ENCODE peak calls at places on chromosome 16, in ten cellular contexts. One of them, this sample, is unnamed.

GRCh38 chr16:727291-727977 is 528 bp downstream of the HAGHL start:
- DNase-seq in adrenal gland: no peak
- DNase-seq in A549: no peak
- DNase-seq in foreskin fibroblast: no peak
- DNase-seq in mucosa of descending colon: no peak
- DNase-seq in dorsolateral prefrontal cortex: no peak
- DNase-seq in cardiac muscle cell: no peak
- DNase-seq in psoas muscle: no peak
- DNase-seq in fibroblast of lung: no peak
- DNase-seq in AG04450: no peak
- DNase-seq in this sample: no peak

GRCh38 chr16:27240948-27241531 is 27.5 kb downstream of the NSMCE1 start:
- DNase-seq in dorsolateral prefrontal cortex: no peak
- DNase-seq in mucosa of descending colon: no peak
- DNase-seq in psoas muscle: no peak
- DNase-seq in adrenal gland: peak
- DNase-seq in cardiac muscle cell: peak
- DNase-seq in fibroblast of lung: peak
- DNase-seq in A549: no peak
- DNase-seq in AG04450: no peak
- DNase-seq in foreskin fibroblast: peak
- DNase-seq in this sample: peak

GRCh38 chr16:50301626-50302471 is 35.5 kb downstream of the ADCY7 start:
- DNase-seq in dorsolateral prefrontal cortex: peak
- DNase-seq in foreskin fibroblast: peak
- DNase-seq in adrenal gland: peak
- DNase-seq in mucosa of descending colon: no peak
- DNase-seq in cardiac muscle cell: peak
- DNase-seq in A549: peak
- DNase-seq in AG04450: no peak
- DNase-seq in psoas muscle: peak
- DNase-seq in fibroblast of lung: peak
- DNase-seq in this sample: peak

GRCh38 chr16:77335652-77336234 is 99.1 kb downstream of the ADAMTS18 start:
- DNase-seq in A549: no peak
- DNase-seq in fibroblast of lung: no peak
- DNase-seq in cardiac muscle cell: no peak
- DNase-seq in foreskin fibroblast: no peak
- DNase-seq in psoas muscle: no peak
- DNase-seq in adrenal gland: no peak
- DNase-seq in dorsolateral prefrontal cortex: no peak
- DNase-seq in mucosa of descending colon: no peak
- DNase-seq in AG04450: no peak
- DNase-seq in this sample: peak

GRCh38 chr16:67147437-67148140 is 3.2 kb downstream of the B3GNT9 start:
- DNase-seq in adrenal gland: no peak
- DNase-seq in fibroblast of lung: no peak
- DNase-seq in mucosa of descending colon: no peak
- DNase-seq in A549: no peak
- DNase-seq in psoas muscle: no peak
- DNase-seq in foreskin fibroblast: no peak
- DNase-seq in AG04450: no peak
- DNase-seq in dorsolateral prefrontal cortex: no peak
- DNase-seq in cardiac muscle cell: no peak
- DNase-seq in this sample: no peak

GRCh38 chr16:78298986-78299385 is 199.5 kb downstream of the WWOX start:
- DNase-seq in foreskin fibroblast: no peak
- DNase-seq in fibroblast of lung: no peak
- DNase-seq in cardiac muscle cell: peak
- DNase-seq in mucosa of descending colon: no peak
- DNase-seq in AG04450: no peak
- DNase-seq in A549: no peak
- DNase-seq in psoas muscle: no peak
- DNase-seq in adrenal gland: no peak
- DNase-seq in dorsolateral prefrontal cortex: no peak
- DNase-seq in this sample: no peak

GRCh38 chr16:12583237-12583897 is 220.3 kb downstream of the CPPED1 start:
- DNase-seq in AG04450: no peak
- DNase-seq in psoas muscle: no peak
- DNase-seq in foreskin fibroblast: no peak
- DNase-seq in dorsolateral prefrontal cortex: no peak
- DNase-seq in mucosa of descending colon: no peak
- DNase-seq in adrenal gland: no peak
- DNase-seq in cardiac muscle cell: no peak
- DNase-seq in fibroblast of lung: no peak
- DNase-seq in A549: no peak
- DNase-seq in this sample: no peak

GRCh38 chr16:49542391-49542891 is 168.8 kb downstream of the C16orf78 start:
- DNase-seq in psoas muscle: peak
- DNase-seq in mucosa of descending colon: no peak
- DNase-seq in adrenal gland: no peak
- DNase-seq in dorsolateral prefrontal cortex: no peak
- DNase-seq in foreskin fibroblast: no peak
- DNase-seq in A549: no peak
- DNase-seq in cardiac muscle cell: no peak
- DNase-seq in AG04450: no peak
- DNase-seq in fibroblast of lung: no peak
- DNase-seq in this sample: no peak

GRCh38 chr16:57749101-57749692 is 13.6 kb downstream of the KATNB1 start:
- DNase-seq in psoas muscle: peak
- DNase-seq in adrenal gland: no peak
- DNase-seq in cardiac muscle cell: no peak
- DNase-seq in fibroblast of lung: no peak
- DNase-seq in AG04450: no peak
- DNase-seq in dorsolateral prefrontal cortex: no peak
- DNase-seq in A549: no peak
- DNase-seq in foreskin fibroblast: peak
- DNase-seq in mucosa of descending colon: no peak
- DNase-seq in this sample: no peak

GRCh38 chr16:14002416-14002815 is 68.7 kb upstream of the MRTFB start:
- DNase-seq in A549: no peak
- DNase-seq in cardiac muscle cell: no peak
- DNase-seq in adrenal gland: no peak
- DNase-seq in mucosa of descending colon: no peak
- DNase-seq in foreskin fibroblast: no peak
- DNase-seq in psoas muscle: no peak
- DNase-seq in fibroblast of lung: no peak
- DNase-seq in AG04450: no peak
- DNase-seq in dorsolateral prefrontal cortex: no peak
- DNase-seq in this sample: no peak

GRCh38 chr16:24993722-24994686 is 21.2 kb downstream of the ARHGAP17 start:
- DNase-seq in A549: peak
- DNase-seq in AG04450: peak
- DNase-seq in cardiac muscle cell: peak
- DNase-seq in fibroblast of lung: peak
- DNase-seq in psoas muscle: no peak
- DNase-seq in dorsolateral prefrontal cortex: no peak
- DNase-seq in mucosa of descending colon: peak
- DNase-seq in adrenal gland: peak
- DNase-seq in foreskin fibroblast: peak
- DNase-seq in this sample: peak

GRCh38 chr16:47574091-47575054 is 113.2 kb downstream of the PHKB start:
- DNase-seq in adrenal gland: no peak
- DNase-seq in mucosa of descending colon: no peak
- DNase-seq in fibroblast of lung: peak
- DNase-seq in foreskin fibroblast: peak
- DNase-seq in psoas muscle: no peak
- DNase-seq in A549: no peak
- DNase-seq in dorsolateral prefrontal cortex: no peak
- DNase-seq in AG04450: no peak
- DNase-seq in cardiac muscle cell: peak
- DNase-seq in this sample: peak

GRCh38 chr16:20966746-20967145 is 66.2 kb downstream of the LYRM1 start:
- DNase-seq in foreskin fibroblast: no peak
- DNase-seq in dorsolateral prefrontal cortex: no peak
- DNase-seq in cardiac muscle cell: no peak
- DNase-seq in A549: no peak
- DNase-seq in psoas muscle: no peak
- DNase-seq in mucosa of descending colon: no peak
- DNase-seq in fibroblast of lung: no peak
- DNase-seq in AG04450: no peak
- DNase-seq in adrenal gland: no peak
- DNase-seq in this sample: no peak

GRCh38 chr16:75105306-75106061 is 11.1 kb downstream of the LDHD start:
- DNase-seq in psoas muscle: peak
- DNase-seq in dorsolateral prefrontal cortex: peak
- DNase-seq in adrenal gland: no peak
- DNase-seq in cardiac muscle cell: peak
- DNase-seq in fibroblast of lung: peak
- DNase-seq in mucosa of descending colon: no peak
- DNase-seq in AG04450: peak
- DNase-seq in A549: no peak
- DNase-seq in foreskin fibroblast: no peak
- DNase-seq in this sample: peak

DNA sequence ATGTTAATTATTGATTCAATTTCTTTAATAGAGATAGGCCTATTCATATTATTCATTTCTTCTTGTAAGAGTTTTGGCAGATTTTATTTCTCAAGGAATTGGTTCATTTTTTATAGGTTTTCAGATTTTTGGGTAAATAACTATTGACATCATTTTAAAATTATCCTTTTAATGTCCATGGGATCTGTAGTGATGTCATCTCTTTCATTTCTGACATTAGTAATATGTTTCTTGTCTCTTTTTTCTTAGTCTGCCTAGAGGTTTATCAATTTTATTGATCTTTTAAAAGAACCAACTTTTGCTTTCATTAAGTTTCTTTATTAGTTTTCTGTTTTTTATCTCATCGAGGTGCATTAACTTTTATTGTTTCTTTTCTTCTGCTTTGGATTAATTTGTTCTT is 162.6 kb downstream of the FTO start:
- DNase-seq in fibroblast of lung: no peak
- DNase-seq in adrenal gland: no peak
- DNase-seq in cardiac muscle cell: no peak
- DNase-seq in AG04450: no peak
- DNase-seq in dorsolateral prefrontal cortex: no peak
- DNase-seq in psoas muscle: no peak
- DNase-seq in foreskin fibroblast: no peak
- DNase-seq in A549: no peak
- DNase-seq in mucosa of descending colon: no peak
- DNase-seq in this sample: no peak
- H3K4me3 ChIP-seq in fibroblast of lung: no peak
- H3K4me3 ChIP-seq in adrenal gland: no peak
- H3K4me3 ChIP-seq in cardiac muscle cell: no peak
- H3K4me3 ChIP-seq in AG04450: no peak
- H3K4me3 ChIP-seq in dorsolateral prefrontal cortex: no peak
- H3K4me3 ChIP-seq in psoas muscle: no peak
- H3K4me3 ChIP-seq in foreskin fibroblast: no peak
- H3K4me3 ChIP-seq in A549: no peak
- H3K4me3 ChIP-seq in mucosa of descending colon: no peak
- H3K4me3 ChIP-seq in this sample: no peak

DNA sequence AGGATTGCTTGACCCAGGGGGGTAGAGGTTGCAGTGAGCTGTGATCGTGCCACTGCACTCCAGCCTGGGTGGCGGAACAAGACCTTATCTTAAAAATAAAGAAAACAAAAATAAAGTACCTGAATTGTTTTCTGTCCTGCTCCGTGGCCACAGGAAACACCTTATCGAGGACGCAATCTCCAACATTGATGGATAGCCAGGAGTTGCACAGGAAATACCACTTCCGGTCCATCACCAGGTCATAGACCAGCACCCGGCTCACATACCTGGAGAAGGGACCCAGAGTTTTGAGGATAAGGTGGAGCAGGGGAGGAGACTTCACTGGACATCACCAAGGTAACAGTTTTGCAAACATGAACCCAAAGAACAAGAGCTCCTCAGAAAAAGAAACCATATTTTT is 55.5 kb upstream of the GCSH start:
- DNase-seq in dorsolateral prefrontal cortex: no peak
- DNase-seq in A549: no peak
- DNase-seq in mucosa of descending colon: no peak
- DNase-seq in adrenal gland: no peak
- DNase-seq in AG04450: no peak
- DNase-seq in psoas muscle: no peak
- DNase-seq in fibroblast of lung: no peak
- DNase-seq in cardiac muscle cell: no peak
- DNase-seq in foreskin fibroblast: no peak
- DNase-seq in this sample: no peak
- TF ChIP-seq CTCF in dorsolateral prefrontal cortex: no peak
- TF ChIP-seq CTCF in A549: no peak
- TF ChIP-seq CTCF in mucosa of descending colon: no peak
- TF ChIP-seq CTCF in adrenal gland: no peak
- TF ChIP-seq CTCF in AG04450: no peak
- TF ChIP-seq CTCF in psoas muscle: no peak
- TF ChIP-seq CTCF in fibroblast of lung: no peak
- TF ChIP-seq CTCF in cardiac muscle cell: no peak
- TF ChIP-seq CTCF in foreskin fibroblast: no peak
- TF ChIP-seq CTCF in this sample: no peak

DNA sequence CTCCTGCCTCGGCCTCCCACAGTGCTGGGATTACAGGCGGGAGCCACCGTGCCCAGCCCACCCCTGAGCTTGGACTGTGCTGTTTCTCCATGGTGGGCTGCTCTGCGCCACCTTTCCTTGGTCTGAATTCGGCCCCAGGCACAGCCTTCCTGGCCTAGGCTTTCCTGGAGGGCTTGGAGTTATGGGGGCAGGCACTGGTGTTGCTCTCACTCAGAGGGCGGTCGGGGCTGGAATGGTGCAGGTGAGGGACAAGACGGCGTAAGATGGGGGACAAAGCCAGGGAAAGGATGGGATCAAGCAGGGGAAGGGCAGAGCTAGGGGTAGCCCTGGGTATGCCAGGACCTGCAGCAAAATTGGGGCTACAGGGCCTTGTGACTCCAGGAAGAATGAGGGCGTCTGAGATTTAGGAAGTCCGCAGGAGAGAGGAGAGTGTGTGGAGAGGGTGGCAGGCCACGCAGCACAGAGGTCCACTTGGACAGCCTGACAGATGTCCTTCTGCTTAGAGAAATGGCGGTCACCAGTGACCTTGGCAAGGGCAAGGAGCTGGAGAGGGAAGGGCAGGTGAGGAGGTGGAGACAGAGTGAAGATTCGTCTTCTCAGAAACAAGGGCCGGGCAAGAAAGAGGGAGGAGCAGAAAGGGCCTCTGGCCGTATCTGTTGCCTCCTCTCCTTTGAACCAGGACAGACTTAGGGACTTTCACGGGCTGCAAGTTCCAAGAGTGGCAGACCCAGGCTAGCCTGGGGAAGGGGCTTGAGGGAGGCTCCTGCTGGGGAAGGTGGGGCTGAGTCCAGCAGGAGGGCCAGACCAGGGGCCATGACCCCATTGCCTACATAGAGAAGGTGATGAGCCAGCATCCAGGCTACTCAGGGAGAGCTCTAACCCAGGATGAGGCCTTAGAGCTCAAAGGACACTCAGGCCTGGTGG is 1.5 kb upstream of the ATP6V0C start:
- DNase-seq in adrenal gland: no peak
- DNase-seq in AG04450: no peak
- DNase-seq in foreskin fibroblast: no peak
- DNase-seq in A549: no peak
- DNase-seq in cardiac muscle cell: no peak
- DNase-seq in mucosa of descending colon: no peak
- DNase-seq in psoas muscle: no peak
- DNase-seq in dorsolateral prefrontal cortex: no peak
- DNase-seq in fibroblast of lung: no peak
- DNase-seq in this sample: no peak
- H3K4me3 ChIP-seq in adrenal gland: no peak
- H3K4me3 ChIP-seq in AG04450: no peak
- H3K4me3 ChIP-seq in foreskin fibroblast: no peak
- H3K4me3 ChIP-seq in A549: no peak
- H3K4me3 ChIP-seq in cardiac muscle cell: peak
- H3K4me3 ChIP-seq in mucosa of descending colon: no peak
- H3K4me3 ChIP-seq in psoas muscle: no peak
- H3K4me3 ChIP-seq in dorsolateral prefrontal cortex: no peak
- H3K4me3 ChIP-seq in fibroblast of lung: no peak
- H3K4me3 ChIP-seq in this sample: no peak

GRCh38 chr16:86637744-86638143 is 59.4 kb downstream of the FOXL1 start:
- DNase-seq in dorsolateral prefrontal cortex: no peak
- DNase-seq in cardiac muscle cell: no peak
- DNase-seq in foreskin fibroblast: no peak
- DNase-seq in adrenal gland: no peak
- DNase-seq in fibroblast of lung: no peak
- DNase-seq in AG04450: no peak
- DNase-seq in mucosa of descending colon: no peak
- DNase-seq in psoas muscle: no peak
- DNase-seq in A549: no peak
- DNase-seq in this sample: no peak
- TF ChIP-seq CTCF in dorsolateral prefrontal cortex: no peak
- TF ChIP-seq CTCF in cardiac muscle cell: no peak
- TF ChIP-seq CTCF in foreskin fibroblast: no peak
- TF ChIP-seq CTCF in adrenal gland: no peak
- TF ChIP-seq CTCF in fibroblast of lung: no peak
- TF ChIP-seq CTCF in AG04450: no peak
- TF ChIP-seq CTCF in mucosa of descending colon: no peak
- TF ChIP-seq CTCF in psoas muscle: no peak
- TF ChIP-seq CTCF in A549: no peak
- TF ChIP-seq CTCF in this sample: no peak

This sample was measured in fibroblast of pulmonary artery.